ENCODE peak calls at places on chromosome 20, in seven cellular contexts. One of them, this sample, is unnamed.

GRCh38 chr20:1939270-1939595 is 44.0 kb downstream of the SIRPA start:
- DNase-seq in activated T-helper 1 cell treated with Interleukin-2 at 50 U/mL for 16 hours: no peak
- DNase-seq in left cardiac atrium: no peak
- DNase-seq in stimulated activated CD8-positive, alpha-beta memory T cell treated with anti-CD3 and anti-CD28 coated beads, Interleukin-4, amount 100 ng/mL, for 1 hour: no peak
- DNase-seq in aorta: no peak
- DNase-seq in GM23248: no peak
- DNase-seq in T-helper 17 cell: no peak
- DNase-seq in this sample: no peak

GRCh38 chr20:21118138-21118537 is 7.7 kb upstream of the KIZ start:
- DNase-seq in activated T-helper 1 cell treated with Interleukin-2 at 50 U/mL for 16 hours: no peak
- DNase-seq in left cardiac atrium: no peak
- DNase-seq in stimulated activated CD8-positive, alpha-beta memory T cell treated with anti-CD3 and anti-CD28 coated beads, Interleukin-4, amount 100 ng/mL, for 1 hour: no peak
- DNase-seq in aorta: no peak
- DNase-seq in GM23248: no peak
- DNase-seq in T-helper 17 cell: no peak
- DNase-seq in this sample: no peak

GRCh38 chr20:40807094-40807623 is 118.1 kb upstream of the MAFB start:
- DNase-seq in activated T-helper 1 cell treated with Interleukin-2 at 50 U/mL for 16 hours: no peak
- DNase-seq in left cardiac atrium: no peak
- DNase-seq in stimulated activated CD8-positive, alpha-beta memory T cell treated with anti-CD3 and anti-CD28 coated beads, Interleukin-4, amount 100 ng/mL, for 1 hour: no peak
- DNase-seq in aorta: no peak
- DNase-seq in GM23248: no peak
- DNase-seq in T-helper 17 cell: no peak
- DNase-seq in this sample: no peak

GRCh38 chr20:32247957-32248497 is 29.4 kb upstream of the KIF3B start:
- DNase-seq in activated T-helper 1 cell treated with Interleukin-2 at 50 U/mL for 16 hours: no peak
- DNase-seq in left cardiac atrium: no peak
- DNase-seq in stimulated activated CD8-positive, alpha-beta memory T cell treated with anti-CD3 and anti-CD28 coated beads, Interleukin-4, amount 100 ng/mL, for 1 hour: no peak
- DNase-seq in aorta: no peak
- DNase-seq in GM23248: peak; percentile 45
- DNase-seq in T-helper 17 cell: no peak
- DNase-seq in this sample: peak; percentile 32

GRCh38 chr20:33373735-33374605 is 27.3 kb downstream of the CDK5RAP1 start:
- DNase-seq in activated T-helper 1 cell treated with Interleukin-2 at 50 U/mL for 16 hours: no peak
- DNase-seq in left cardiac atrium: no peak
- DNase-seq in stimulated activated CD8-positive, alpha-beta memory T cell treated with anti-CD3 and anti-CD28 coated beads, Interleukin-4, amount 100 ng/mL, for 1 hour: no peak
- DNase-seq in aorta: no peak
- DNase-seq in GM23248: peak; percentile 81
- DNase-seq in T-helper 17 cell: no peak
- DNase-seq in this sample: no peak

GRCh38 chr20:38127011-38127621 is 38.0 kb downstream of the TGM2 start:
- DNase-seq in activated T-helper 1 cell treated with Interleukin-2 at 50 U/mL for 16 hours: no peak
- DNase-seq in left cardiac atrium: peak; percentile 58
- DNase-seq in stimulated activated CD8-positive, alpha-beta memory T cell treated with anti-CD3 and anti-CD28 coated beads, Interleukin-4, amount 100 ng/mL, for 1 hour: no peak
- DNase-seq in aorta: no peak
- DNase-seq in GM23248: peak; percentile 85
- DNase-seq in T-helper 17 cell: no peak
- DNase-seq in this sample: no peak

GRCh38 chr20:58897493-58897892 is 45.0 kb downstream of the GNAS start:
- DNase-seq in activated T-helper 1 cell treated with Interleukin-2 at 50 U/mL for 16 hours: no peak
- DNase-seq in left cardiac atrium: no peak
- DNase-seq in stimulated activated CD8-positive, alpha-beta memory T cell treated with anti-CD3 and anti-CD28 coated beads, Interleukin-4, amount 100 ng/mL, for 1 hour: no peak
- DNase-seq in aorta: no peak
- DNase-seq in GM23248: no peak
- DNase-seq in T-helper 17 cell: no peak
- DNase-seq in this sample: no peak

GRCh38 chr20:5864873-5865582 is 85.3 kb downstream of the TRMT6 start:
- DNase-seq in activated T-helper 1 cell treated with Interleukin-2 at 50 U/mL for 16 hours: no peak
- DNase-seq in left cardiac atrium: no peak
- DNase-seq in stimulated activated CD8-positive, alpha-beta memory T cell treated with anti-CD3 and anti-CD28 coated beads, Interleukin-4, amount 100 ng/mL, for 1 hour: no peak
- DNase-seq in aorta: no peak
- DNase-seq in GM23248: peak; percentile 64
- DNase-seq in T-helper 17 cell: no peak
- DNase-seq in this sample: no peak

GRCh38 chr20:57470212-57470522 is 54.8 kb downstream of the CTCFL start:
- DNase-seq in activated T-helper 1 cell treated with Interleukin-2 at 50 U/mL for 16 hours: no peak
- DNase-seq in left cardiac atrium: no peak
- DNase-seq in stimulated activated CD8-positive, alpha-beta memory T cell treated with anti-CD3 and anti-CD28 coated beads, Interleukin-4, amount 100 ng/mL, for 1 hour: no peak
- DNase-seq in aorta: peak; percentile 11
- DNase-seq in GM23248: no peak
- DNase-seq in T-helper 17 cell: no peak
- DNase-seq in this sample: no peak

GRCh38 chr20:45269754-45270270 is 15.4 kb upstream of the SLPI start:
- DNase-seq in activated T-helper 1 cell treated with Interleukin-2 at 50 U/mL for 16 hours: no peak
- DNase-seq in left cardiac atrium: no peak
- DNase-seq in stimulated activated CD8-positive, alpha-beta memory T cell treated with anti-CD3 and anti-CD28 coated beads, Interleukin-4, amount 100 ng/mL, for 1 hour: no peak
- DNase-seq in aorta: no peak
- DNase-seq in GM23248: no peak
- DNase-seq in T-helper 17 cell: no peak
- DNase-seq in this sample: no peak

GRCh38 chr20:23152308-23152892 is 66.3 kb upstream of the CD93 start:
- DNase-seq in activated T-helper 1 cell treated with Interleukin-2 at 50 U/mL for 16 hours: no peak
- DNase-seq in left cardiac atrium: peak; percentile 90
- DNase-seq in stimulated activated CD8-positive, alpha-beta memory T cell treated with anti-CD3 and anti-CD28 coated beads, Interleukin-4, amount 100 ng/mL, for 1 hour: no peak
- DNase-seq in aorta: peak; percentile 94
- DNase-seq in GM23248: peak; percentile 97
- DNase-seq in T-helper 17 cell: no peak
- DNase-seq in this sample: no peak

GRCh38 chr20:64140956-64141355 is 23.3 kb upstream of the MYT1 start:
- DNase-seq in activated T-helper 1 cell treated with Interleukin-2 at 50 U/mL for 16 hours: no peak
- DNase-seq in left cardiac atrium: no peak
- DNase-seq in stimulated activated CD8-positive, alpha-beta memory T cell treated with anti-CD3 and anti-CD28 coated beads, Interleukin-4, amount 100 ng/mL, for 1 hour: no peak
- DNase-seq in aorta: peak; percentile 30
- DNase-seq in GM23248: no peak
- DNase-seq in T-helper 17 cell: no peak
- DNase-seq in this sample: no peak

GRCh38 chr20:4657096-4657495 is 64.6 kb upstream of the PRND start:
- DNase-seq in activated T-helper 1 cell treated with Interleukin-2 at 50 U/mL for 16 hours: no peak
- DNase-seq in left cardiac atrium: no peak
- DNase-seq in stimulated activated CD8-positive, alpha-beta memory T cell treated with anti-CD3 and anti-CD28 coated beads, Interleukin-4, amount 100 ng/mL, for 1 hour: no peak
- DNase-seq in aorta: no peak
- DNase-seq in GM23248: no peak
- DNase-seq in T-helper 17 cell: no peak
- DNase-seq in this sample: no peak

GRCh38 chr20:44409132-44409600 is 53.7 kb downstream of the HNF4A start:
- DNase-seq in activated T-helper 1 cell treated with Interleukin-2 at 50 U/mL for 16 hours: no peak
- DNase-seq in left cardiac atrium: no peak
- DNase-seq in stimulated activated CD8-positive, alpha-beta memory T cell treated with anti-CD3 and anti-CD28 coated beads, Interleukin-4, amount 100 ng/mL, for 1 hour: no peak
- DNase-seq in aorta: no peak
- DNase-seq in GM23248: peak; percentile 91
- DNase-seq in T-helper 17 cell: no peak
- DNase-seq in this sample: no peak

GRCh38 chr20:36573798-36574277 is 441 bp downstream of the TGIF2 start:
- DNase-seq in activated T-helper 1 cell treated with Interleukin-2 at 50 U/mL for 16 hours: no peak
- DNase-seq in left cardiac atrium: peak; percentile 41
- DNase-seq in stimulated activated CD8-positive, alpha-beta memory T cell treated with anti-CD3 and anti-CD28 coated beads, Interleukin-4, amount 100 ng/mL, for 1 hour: no peak
- DNase-seq in aorta: peak; percentile 65
- DNase-seq in GM23248: peak; percentile 33
- DNase-seq in T-helper 17 cell: peak; percentile 43
- DNase-seq in this sample: peak; percentile 49

GRCh38 chr20:3248167-3248992 is 9.4 kb upstream of the SLC4A11 start:
- DNase-seq in activated T-helper 1 cell treated with Interleukin-2 at 50 U/mL for 16 hours: no peak
- DNase-seq in left cardiac atrium: peak; percentile 55
- DNase-seq in stimulated activated CD8-positive, alpha-beta memory T cell treated with anti-CD3 and anti-CD28 coated beads, Interleukin-4, amount 100 ng/mL, for 1 hour: no peak
- DNase-seq in aorta: peak; percentile 62
- DNase-seq in GM23248: peak; percentile 68
- DNase-seq in T-helper 17 cell: no peak
- DNase-seq in this sample: peak; percentile 43

GRCh38 chr20:45500022-45500421 is 15.4 kb downstream of the SPINT3 start:
- DNase-seq in activated T-helper 1 cell treated with Interleukin-2 at 50 U/mL for 16 hours: no peak
- DNase-seq in left cardiac atrium: no peak
- DNase-seq in stimulated activated CD8-positive, alpha-beta memory T cell treated with anti-CD3 and anti-CD28 coated beads, Interleukin-4, amount 100 ng/mL, for 1 hour: no peak
- DNase-seq in aorta: no peak
- DNase-seq in GM23248: no peak
- DNase-seq in T-helper 17 cell: no peak
- DNase-seq in this sample: no peak

GRCh38 chr20:17024513-17025105 is 202.2 kb upstream of the PCSK2 start:
- DNase-seq in activated T-helper 1 cell treated with Interleukin-2 at 50 U/mL for 16 hours: no peak
- DNase-seq in left cardiac atrium: no peak
- DNase-seq in stimulated activated CD8-positive, alpha-beta memory T cell treated with anti-CD3 and anti-CD28 coated beads, Interleukin-4, amount 100 ng/mL, for 1 hour: no peak
- DNase-seq in aorta: no peak
- DNase-seq in GM23248: peak; percentile 42
- DNase-seq in T-helper 17 cell: no peak
- DNase-seq in this sample: no peak

GRCh38 chr20:13008761-13009681 is at the start of gene SPTLC3:
- DNase-seq in activated T-helper 1 cell treated with Interleukin-2 at 50 U/mL for 16 hours: no peak
- DNase-seq in left cardiac atrium: peak; percentile 37
- DNase-seq in stimulated activated CD8-positive, alpha-beta memory T cell treated with anti-CD3 and anti-CD28 coated beads, Interleukin-4, amount 100 ng/mL, for 1 hour: no peak
- DNase-seq in aorta: peak; percentile 57
- DNase-seq in GM23248: peak; percentile 53
- DNase-seq in T-helper 17 cell: no peak
- DNase-seq in this sample: peak; percentile 13

GRCh38 chr20:40938020-40938419 is 90.6 kb upstream of the TOP1 start:
- DNase-seq in activated T-helper 1 cell treated with Interleukin-2 at 50 U/mL for 16 hours: no peak
- DNase-seq in left cardiac atrium: no peak
- DNase-seq in stimulated activated CD8-positive, alpha-beta memory T cell treated with anti-CD3 and anti-CD28 coated beads, Interleukin-4, amount 100 ng/mL, for 1 hour: no peak
- DNase-seq in aorta: no peak
- DNase-seq in GM23248: no peak
- DNase-seq in T-helper 17 cell: no peak
- DNase-seq in this sample: no peak

GRCh38 chr20:25540273-25540672 is 45.1 kb downstream of the NINL start:
- DNase-seq in activated T-helper 1 cell treated with Interleukin-2 at 50 U/mL for 16 hours: no peak
- DNase-seq in left cardiac atrium: peak; percentile 43
- DNase-seq in stimulated activated CD8-positive, alpha-beta memory T cell treated with anti-CD3 and anti-CD28 coated beads, Interleukin-4, amount 100 ng/mL, for 1 hour: no peak
- DNase-seq in aorta: no peak
- DNase-seq in GM23248: peak; percentile 76
- DNase-seq in T-helper 17 cell: no peak
- DNase-seq in this sample: no peak

GRCh38 chr20:834151-834747 is 734 bp downstream of the FAM110A start:
- DNase-seq in activated T-helper 1 cell treated with Interleukin-2 at 50 U/mL for 16 hours: no peak
- DNase-seq in left cardiac atrium: no peak
- DNase-seq in stimulated activated CD8-positive, alpha-beta memory T cell treated with anti-CD3 and anti-CD28 coated beads, Interleukin-4, amount 100 ng/mL, for 1 hour: no peak
- DNase-seq in aorta: no peak
- DNase-seq in GM23248: peak; percentile 35
- DNase-seq in T-helper 17 cell: no peak
- DNase-seq in this sample: peak; percentile 57

GRCh38 chr20:14992961-14993360 is 655.5 kb upstream of the FLRT3 start:
- DNase-seq in activated T-helper 1 cell treated with Interleukin-2 at 50 U/mL for 16 hours: no peak
- DNase-seq in left cardiac atrium: no peak
- DNase-seq in stimulated activated CD8-positive, alpha-beta memory T cell treated with anti-CD3 and anti-CD28 coated beads, Interleukin-4, amount 100 ng/mL, for 1 hour: no peak
- DNase-seq in aorta: no peak
- DNase-seq in GM23248: peak; percentile 38
- DNase-seq in T-helper 17 cell: no peak
- DNase-seq in this sample: no peak

GRCh38 chr20:50399917-50400704 is 110.1 kb upstream of the PTPN1 start:
- DNase-seq in activated T-helper 1 cell treated with Interleukin-2 at 50 U/mL for 16 hours: no peak
- DNase-seq in left cardiac atrium: no peak
- DNase-seq in stimulated activated CD8-positive, alpha-beta memory T cell treated with anti-CD3 and anti-CD28 coated beads, Interleukin-4, amount 100 ng/mL, for 1 hour: no peak
- DNase-seq in aorta: no peak
- DNase-seq in GM23248: peak; percentile 31
- DNase-seq in T-helper 17 cell: no peak
- DNase-seq in this sample: no peak

GRCh38 chr20:63848003-63848911 is 13.0 kb upstream of the ABHD16B start:
- DNase-seq in activated T-helper 1 cell treated with Interleukin-2 at 50 U/mL for 16 hours: no peak
- DNase-seq in left cardiac atrium: no peak
- DNase-seq in stimulated activated CD8-positive, alpha-beta memory T cell treated with anti-CD3 and anti-CD28 coated beads, Interleukin-4, amount 100 ng/mL, for 1 hour: no peak
- DNase-seq in aorta: no peak
- DNase-seq in GM23248: no peak
- DNase-seq in T-helper 17 cell: no peak
- DNase-seq in this sample: no peak

GRCh38 chr20:12180107-12180661 is 262.5 kb downstream of the BTBD3 start:
- DNase-seq in activated T-helper 1 cell treated with Interleukin-2 at 50 U/mL for 16 hours: no peak
- DNase-seq in left cardiac atrium: no peak
- DNase-seq in stimulated activated CD8-positive, alpha-beta memory T cell treated with anti-CD3 and anti-CD28 coated beads, Interleukin-4, amount 100 ng/mL, for 1 hour: no peak
- DNase-seq in aorta: no peak
- DNase-seq in GM23248: no peak
- DNase-seq in T-helper 17 cell: no peak
- DNase-seq in this sample: no peak

GRCh38 chr20:35443003-35443402 is 5.0 kb upstream of the GDF5 start:
- DNase-seq in activated T-helper 1 cell treated with Interleukin-2 at 50 U/mL for 16 hours: no peak
- DNase-seq in left cardiac atrium: no peak
- DNase-seq in stimulated activated CD8-positive, alpha-beta memory T cell treated with anti-CD3 and anti-CD28 coated beads, Interleukin-4, amount 100 ng/mL, for 1 hour: no peak
- DNase-seq in aorta: no peak
- DNase-seq in GM23248: peak; percentile 92
- DNase-seq in T-helper 17 cell: no peak
- DNase-seq in this sample: no peak

This sample was measured in stimulated activated naive CD8-positive, alpha-beta T cell treated with anti-CD3 and anti-CD28 coated beads, Interleukin-15, Interleukin-2, amounts not matched to agents 100 U/mL and 50 U/mL, for 24 hours.